ENCODE peak calls at places on chromosomes 4 and X, in five cellular contexts. One of them, this sample, is unnamed.

GRCh38 chr4:121776610-121777401 is 11.8 kb upstream of the SMIM43 start:
- DNase-seq in OCI-LY7: no peak
- DNase-seq in Caki2: no peak
- DNase-seq in NCI-H2029: no peak
- DNase-seq in NCI-H1436: no peak
- DNase-seq in this sample: no peak

GRCh38 chr4:184896868-184897715 is 71.3 kb upstream of the ACSL1 start:
- DNase-seq in OCI-LY7: no peak
- DNase-seq in Caki2: no peak
- DNase-seq in NCI-H2029: no peak
- DNase-seq in NCI-H1436: no peak
- DNase-seq in this sample: no peak

GRCh38 chrX:133985164-133986007 is at the start of gene GPC3:
- DNase-seq in OCI-LY7: no peak
- DNase-seq in Caki2: peak
- DNase-seq in NCI-H2029: peak
- DNase-seq in NCI-H1436: peak
- DNase-seq in this sample: peak

GRCh38 chrX:13791559-13791958 is 25.3 kb downstream of the GPM6B start:
- DNase-seq in OCI-LY7: no peak
- DNase-seq in Caki2: no peak
- DNase-seq in NCI-H2029: no peak
- DNase-seq in NCI-H1436: no peak
- DNase-seq in this sample: no peak

GRCh38 chr4:173121044-173121685 is 47.4 kb upstream of the GALNT7 start:
- DNase-seq in OCI-LY7: peak
- DNase-seq in Caki2: no peak
- DNase-seq in NCI-H2029: peak
- DNase-seq in NCI-H1436: no peak
- DNase-seq in this sample: no peak

GRCh38 chr4:16573744-16574143 is 324.7 kb downstream of the LDB2 start:
- DNase-seq in OCI-LY7: no peak
- DNase-seq in Caki2: no peak
- DNase-seq in NCI-H2029: no peak
- DNase-seq in NCI-H1436: no peak
- DNase-seq in this sample: no peak

GRCh38 chr4:132124624-132124974 is 1024.5 kb upstream of the PCDH10 start:
- DNase-seq in OCI-LY7: no peak
- DNase-seq in Caki2: no peak
- DNase-seq in NCI-H2029: no peak
- DNase-seq in NCI-H1436: no peak
- DNase-seq in this sample: no peak

GRCh38 chr4:147714575-147715401 is 17.1 kb upstream of the ARHGAP10 start:
- DNase-seq in OCI-LY7: no peak
- DNase-seq in Caki2: no peak
- DNase-seq in NCI-H2029: no peak
- DNase-seq in NCI-H1436: no peak
- DNase-seq in this sample: no peak

GRCh38 chr4:155496294-155496626 is 119.5 kb upstream of the MAP9 start:
- DNase-seq in OCI-LY7: no peak
- DNase-seq in Caki2: no peak
- DNase-seq in NCI-H2029: no peak
- DNase-seq in NCI-H1436: no peak
- DNase-seq in this sample: no peak

GRCh38 chrX:71998836-71999509 is 88.3 kb downstream of the NHSL2 start:
- DNase-seq in OCI-LY7: peak
- DNase-seq in Caki2: peak
- DNase-seq in NCI-H2029: no peak
- DNase-seq in NCI-H1436: peak
- DNase-seq in this sample: no peak

GRCh38 chr4:76590847-76591281 is 155.8 kb downstream of the SHROOM3 start:
- DNase-seq in OCI-LY7: no peak
- DNase-seq in Caki2: no peak
- DNase-seq in NCI-H2029: no peak
- DNase-seq in NCI-H1436: no peak
- DNase-seq in this sample: no peak

GRCh38 chr4:38177792-38178665 is 217.8 kb downstream of the PTTG2 start:
- DNase-seq in OCI-LY7: no peak
- DNase-seq in Caki2: no peak
- DNase-seq in NCI-H2029: peak
- DNase-seq in NCI-H1436: no peak
- DNase-seq in this sample: peak

This sample was measured in CD8-positive, alpha-beta T cell.